ENCODE peak calls at places on chromosomes 12 and 14, in five cellular contexts. M is smooth muscle cell of the brain vasculature; T is effector memory CD4-positive, alpha-beta T cell; S is NCI-H2081; J is neural crest cell. X is an unnamed sample.

GRCh38 chr14:70188608-70189540 is at the start of gene SLC8A3:
- DNase-seq in T (no peak), M (no peak), J (peak), S (peak), X (no peak)

GRCh38 chr14:31560759-31561154 is 447 bp upstream of the NUBPL start:
- DNase-seq in M (no peak), T (no peak), S (no peak), J (no peak), X (no peak)

GRCh38 chr12:27305673-27306504 is 26.7 kb upstream of the BMAL2 start:
- DNase-seq in S (peak), T (no peak), M (no peak), J (no peak), X (peak)

GRCh38 chr12:10385181-10385613 is 4.6 kb downstream of the KLRK1 start:
- DNase-seq in M (no peak), J (no peak), T (no peak), S (no peak), X (no peak)

GRCh38 chr14:32022938-32023466 is 54.1 kb upstream of the ARHGAP5 start:
- DNase-seq in S (no peak), J (no peak), M (no peak), T (no peak), X (no peak)

GRCh38 chr12:9864913-9865675 is 4.1 kb downstream of the CLEC2B start:
- DNase-seq in T (no peak), M (no peak), J (no peak), S (no peak), X (peak)

GRCh38 chr12:46265102-46265501 is 3.7 kb downstream of the SLC38A1 start:
- DNase-seq in J (no peak), T (no peak), M (no peak), S (no peak), X (no peak)

GRCh38 chr14:54200726-54201125 is 196.1 kb upstream of the CDKN3 start:
- DNase-seq in T (no peak), S (no peak), J (no peak), M (no peak), X (no peak)

GRCh38 chr14:53022593-53022992 is 71.7 kb upstream of the FERMT2 start:
- DNase-seq in T (no peak), M (no peak), J (no peak), S (no peak), X (no peak)

GRCh38 chr14:53032161-53032803 is 81.4 kb upstream of the FERMT2 start:
- DNase-seq in J (no peak), S (no peak), M (no peak), T (no peak), X (no peak)

GRCh38 chr14:36493761-36494160 is 26.3 kb downstream of the NKX2-1 start:
- DNase-seq in M (no peak), T (no peak), S (no peak), J (no peak), X (no peak)

GRCh38 chr12:109871678-109872314 is 8.5 kb downstream of the GLTP start:
- DNase-seq in J (no peak), S (no peak), T (no peak), M (no peak), X (no peak)

GRCh38 chr12:128795530-128796361 is 28.0 kb downstream of the SLC15A4 start:
- DNase-seq in T (no peak), M (no peak), S (no peak), J (no peak), X (no peak)

GRCh38 chr14:21486640-21487087 is 9.7 kb downstream of the TOX4 start:
- DNase-seq in S (no peak), T (no peak), J (no peak), M (no peak), X (no peak)

GRCh38 chr14:102215522-102216250 is 76.0 kb downstream of the WDR20 start:
- DNase-seq in T (no peak), M (no peak), S (peak), J (no peak), X (no peak)

GRCh38 chr14:31921741-31922140 is 155.4 kb upstream of the ARHGAP5 start:
- DNase-seq in T (no peak), J (no peak), M (no peak), S (no peak), X (no peak)

GRCh38 chr14:31283568-31284252 is 76.1 kb upstream of the HECTD1 start:
- DNase-seq in T (no peak), S (no peak), J (no peak), M (no peak), X (no peak)

GRCh38 chr12:32292175-32292574 is 107.2 kb upstream of the FGD4 start:
- DNase-seq in J (no peak), S (no peak), T (no peak), M (no peak), X (no peak)

GRCh38 chr12:47799357-47799955 is 20.2 kb downstream of the HDAC7 start:
- DNase-seq in T (no peak), J (no peak), S (no peak), M (no peak), X (no peak)

X was measured in T-helper 2 cell.